ENCODE peak calls at places on chromosomes 7 and 10, in four cellular contexts. H, Q, P and F are unnamed samples.

GRCh38 chr10:29820890-29821398 is 186.2 kb upstream of the SVIL start:
- DNase-seq in H (no peak), Q (no peak), P (no peak), F (no peak)

GRCh38 chr10:98388086-98388655 is 26.8 kb downstream of the PYROXD2 start:
- DNase-seq in H (no peak), Q (peak), P (peak), F (no peak)

GRCh38 chr7:75977741-75978140 is 16.7 kb downstream of the TMEM120A start:
- DNase-seq in H (no peak), Q (no peak), P (no peak), F (no peak)

GRCh38 chr7:108127461-108127860 is 2.7 kb downstream of the LAMB4 start:
- DNase-seq in H (no peak), Q (no peak), P (no peak), F (no peak)

GRCh38 chr7:157693071-157693520 is 356.3 kb downstream of the DNAJB6 start:
- DNase-seq in H (no peak), Q (no peak), P (peak), F (no peak)

GRCh38 chr7:121798896-121799295 is 74.1 kb upstream of the PTPRZ1 start:
- DNase-seq in H (no peak), Q (peak), P (peak), F (peak)

GRCh38 chr10:124997791-124998623 is 56.1 kb downstream of the ZRANB1 start:
- DNase-seq in H (no peak), Q (no peak), P (peak), F (no peak)

GRCh38 chr7:152120210-152120609 is 94.7 kb downstream of the GALNT11 start:
- DNase-seq in H (peak), Q (no peak), P (no peak), F (no peak)

GRCh38 chr7:143288836-143289235 is 685 bp downstream of the CASP2 start:
- DNase-seq in H (peak), Q (no peak), P (no peak), F (peak)

GRCh38 chr10:86282664-86283465 is 83.7 kb downstream of the GRID1 start:
- DNase-seq in H (no peak), Q (no peak), P (peak), F (no peak)

GRCh38 chr7:131221061-131221460 is 106.6 kb upstream of the MKLN1 start:
- DNase-seq in H (no peak), Q (no peak), P (no peak), F (no peak)

GRCh38 chr10:43939389-43939938 is 290.8 kb upstream of the ZNF32 start:
- DNase-seq in H (no peak), Q (no peak), P (peak), F (no peak)

GRCh38 chr7:24769863-24770262 is 12.6 kb upstream of the GSDME start:
- DNase-seq in H (no peak), Q (no peak), P (no peak), F (no peak)

GRCh38 chr10:116850058-116850611 is 836 bp downstream of the ENO4 start:
- DNase-seq in H (no peak), Q (no peak), P (no peak), F (peak)

GRCh38 chr10:104546756-104547155 is 94.3 kb upstream of the SORCS3 start:
- DNase-seq in H (no peak), Q (no peak), P (peak), F (peak)

GRCh38 chr7:99143853-99144672 is at the start of gene SMURF1:
- DNase-seq in H (peak), Q (no peak), P (peak), F (peak)

GRCh38 chr10:104300002-104300735 is 31.2 kb downstream of the GSTO2 start:
- DNase-seq in H (peak), Q (no peak), P (no peak), F (no peak)

GRCh38 chr7:6160191-6160623 is 112.2 kb downstream of the CYTH3 start:
- DNase-seq in H (peak), Q (no peak), P (peak), F (peak)

GRCh38 chr7:82443044-82443800 is at the start of gene CACNA2D1:
- DNase-seq in H (no peak), Q (no peak), P (peak), F (peak)

GRCh38 chr7:22718200-22718711 is 8.7 kb upstream of the IL6 start:
- DNase-seq in H (peak), Q (no peak), P (no peak), F (no peak)

GRCh38 chr7:15888090-15888489 is 201.6 kb upstream of the MEOX2 start:
- DNase-seq in H (no peak), Q (no peak), P (no peak), F (no peak)

GRCh38 chr7:15886626-15887025 is 200.1 kb upstream of the MEOX2 start:
- DNase-seq in H (no peak), Q (no peak), P (no peak), F (no peak)

GRCh38 chr7:15891151-15891842 is 204.8 kb upstream of the MEOX2 start:
- DNase-seq in H (peak), Q (no peak), P (no peak), F (no peak)

GRCh38 chr7:15885678-15886077 is 199.2 kb upstream of the MEOX2 start:
- DNase-seq in H (no peak), Q (no peak), P (no peak), F (no peak)

DNA sequence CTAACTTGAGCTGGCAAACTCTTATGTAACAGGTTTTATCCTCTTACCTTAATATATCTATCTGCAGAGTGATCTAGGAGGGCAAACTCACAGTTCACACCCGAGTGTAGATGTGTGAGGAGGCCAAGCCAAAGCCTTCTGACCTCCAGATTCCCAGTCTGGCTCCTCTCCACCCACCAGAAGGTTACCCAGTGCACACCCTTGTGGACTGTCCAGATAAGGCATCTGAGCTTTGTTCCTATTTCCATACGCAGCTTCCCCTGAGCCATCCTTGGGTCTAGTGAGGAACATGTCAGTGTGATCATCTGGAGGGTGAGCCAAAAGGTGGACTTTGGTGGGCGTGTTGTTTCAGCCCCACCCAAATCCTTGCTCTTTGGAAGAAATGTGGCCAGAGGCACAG is 203.0 kb upstream of the MEOX2 start:
- DNase-seq in H (no peak), Q (no peak), P (peak), F (peak)
- H4K5ac ChIP-seq in H (no peak), Q (no peak), P (no peak), F (no peak)

GRCh38 chr10:131815366-131816156 is 85.2 kb upstream of the PPP2R2D start:
- DNase-seq in H (no peak), Q (no peak), P (peak), F (no peak)
- H4K5ac ChIP-seq in H (no peak), Q (no peak), P (no peak), F (no peak)

GRCh38 chr10:131996508-131997365 is 15.0 kb upstream of the BNIP3 start:
- DNase-seq in H (no peak), Q (no peak), P (no peak), F (no peak)
- H4K5ac ChIP-seq in H (no peak), Q (no peak), P (no peak), F (no peak)

DNA sequence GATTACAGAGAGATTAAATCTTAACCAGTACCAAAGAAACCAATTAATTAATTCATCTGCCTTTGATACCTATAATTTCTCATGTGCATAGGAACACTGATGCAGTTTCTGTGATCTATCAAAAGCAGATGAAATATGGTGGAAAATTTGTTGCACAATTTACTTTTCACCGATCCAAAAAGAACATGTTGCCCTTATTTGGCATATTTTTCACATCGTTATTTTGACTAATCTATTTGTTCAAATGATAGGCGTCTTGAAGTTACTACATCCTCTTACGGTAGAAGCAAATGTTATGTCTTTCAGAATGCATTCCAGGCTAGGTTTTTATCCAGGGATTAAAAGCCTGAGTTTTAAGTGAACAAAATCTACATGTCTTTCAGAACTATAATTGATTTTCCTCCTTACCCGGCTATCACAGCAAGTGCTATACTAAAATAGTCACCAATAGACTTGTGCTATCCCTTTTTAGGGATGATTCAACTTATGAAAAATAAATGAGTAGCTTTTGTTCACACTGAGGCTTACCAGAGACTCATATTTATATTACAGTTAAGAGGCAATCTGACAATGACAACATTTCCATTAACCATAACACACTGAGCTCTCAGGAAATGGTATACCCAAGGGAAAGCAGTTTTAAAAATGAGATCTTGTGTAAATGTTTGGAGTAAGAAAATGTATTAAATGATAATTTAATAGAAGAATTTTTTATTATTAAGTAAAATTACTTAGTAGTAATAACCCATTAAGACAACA is 16.8 kb upstream of the TES start:
- DNase-seq in H (no peak), Q (no peak), P (no peak), F (no peak)
- H4K5ac ChIP-seq in H (no peak), Q (no peak), P (no peak), F (no peak)

GRCh38 chr10:114028425-114028824 is 15.2 kb upstream of the ADRB1 start:
- DNase-seq in H (no peak), Q (no peak), P (no peak), F (no peak)
- H4K5ac ChIP-seq in H (no peak), Q (no peak), P (no peak), F (no peak)

GRCh38 chr7:30354791-30355190 is 70.4 kb downstream of the ZNRF2 start:
- DNase-seq in H (no peak), Q (no peak), P (no peak), F (no peak)
- H4K5ac ChIP-seq in H (no peak), Q (no peak), P (no peak), F (no peak)

DNA sequence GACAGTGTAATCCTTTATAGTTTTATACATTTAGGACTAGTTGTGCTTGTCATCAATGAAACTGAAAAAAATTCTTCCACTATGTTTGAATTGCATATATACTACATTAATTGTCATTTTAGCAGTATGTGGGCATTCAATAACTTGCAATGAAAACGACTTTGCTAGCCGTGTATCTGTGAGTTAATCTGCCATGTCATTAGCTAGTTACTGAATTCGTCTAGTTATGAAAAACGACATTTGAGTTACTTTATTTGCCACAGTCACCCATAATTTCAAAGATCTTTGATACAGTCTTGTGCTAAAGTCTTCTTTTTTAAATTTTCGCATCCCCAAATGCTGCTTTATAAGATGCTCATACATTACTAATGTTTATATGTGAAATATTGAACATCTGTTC is 18.3 kb upstream of the SMC3 start:
- DNase-seq in H (no peak), Q (no peak), P (no peak), F (no peak)
- H4K5ac ChIP-seq in H (no peak), Q (no peak), P (no peak), F (no peak)

DNA sequence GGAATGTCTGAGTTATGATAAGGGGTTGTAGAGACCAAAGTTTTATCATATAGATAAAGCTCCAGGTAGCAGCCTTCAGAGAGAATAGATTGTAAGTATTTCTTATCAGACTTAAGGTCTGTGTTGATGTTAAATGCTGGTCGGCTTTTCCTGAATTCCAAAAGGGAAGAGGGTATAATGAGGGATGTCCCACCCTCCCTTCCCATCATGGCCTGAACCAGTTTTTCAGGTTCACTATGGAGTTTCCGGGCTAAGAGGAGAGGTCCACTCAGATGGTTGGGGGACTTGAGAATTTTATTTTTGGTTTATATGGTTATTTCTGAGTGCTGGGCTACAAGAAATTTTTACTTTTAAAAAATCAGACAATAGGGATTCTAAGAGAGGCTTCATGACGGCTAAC is 45.2 kb downstream of the HERPUD2 start:
- DNase-seq in H (no peak), Q (no peak), P (no peak), F (peak)
- H4K5ac ChIP-seq in H (no peak), Q (no peak), P (no peak), F (no peak)

GRCh38 chr7:37430644-37431043 is 18.0 kb downstream of the ELMO1 start:
- DNase-seq in H (no peak), Q (no peak), P (no peak), F (no peak)

GRCh38 chr7:37433166-37433565 is 15.5 kb downstream of the ELMO1 start:
- DNase-seq in H (no peak), Q (no peak), P (peak), F (peak)

GRCh38 chr7:37431413-37431812 is 17.3 kb downstream of the ELMO1 start:
- DNase-seq in H (no peak), Q (no peak), P (no peak), F (no peak)

GRCh38 chr7:37430126-37430525 is 18.5 kb downstream of the ELMO1 start:
- DNase-seq in H (no peak), Q (no peak), P (no peak), F (no peak)

GRCh38 chr7:37432240-37432917 is 16.3 kb downstream of the ELMO1 start:
- DNase-seq in H (no peak), Q (no peak), P (no peak), F (no peak)
- H4K5ac ChIP-seq in H (no peak), Q (no peak), P (no peak), F (no peak)

GRCh38 chr7:159114981-159115380 is 29.7 kb downstream of the VIPR2 start:
- DNase-seq in H (no peak), Q (no peak), P (no peak), F (no peak)

GRCh38 chr7:159112136-159113011 is 32.3 kb downstream of the VIPR2 start:
- DNase-seq in H (no peak), Q (no peak), P (no peak), F (no peak)

GRCh38 chr7:159113056-159113455 is 31.6 kb downstream of the VIPR2 start:
- DNase-seq in H (no peak), Q (no peak), P (no peak), F (no peak)

GRCh38 chr7:159115601-159116501 is 28.8 kb downstream of the VIPR2 start:
- DNase-seq in H (no peak), Q (no peak), P (no peak), F (no peak)

GRCh38 chr7:159114096-159114495 is 30.6 kb downstream of the VIPR2 start:
- DNase-seq in H (no peak), Q (no peak), P (no peak), F (no peak)
- H4K5ac ChIP-seq in H (no peak), Q (no peak), P (no peak), F (no peak)